ENCODE peak calls at places on chromosome 14, in eight cellular contexts. One of them, this sample, is unnamed.

GRCh38 chr14:81269100-81269978 is 48.6 kb upstream of the GTF2A1 start:
- DNase-seq in NCI-H1092: peak
- DNase-seq in mesothelial cell of epicardium: no peak
- DNase-seq in CD4-positive, alpha-beta T cell: no peak
- DNase-seq in caudate nucleus: peak
- DNase-seq in CD4-positive, alpha-beta memory T cell: peak
- DNase-seq in activated CD4-positive, alpha-beta T cell treated with anti-CD3 and anti-CD28 coated beads for 24 hours: no peak
- DNase-seq in NCI-H774: peak
- DNase-seq in this sample: peak

GRCh38 chr14:24801024-24801423 is 167.0 kb upstream of the GZMB start:
- DNase-seq in NCI-H1092: no peak
- DNase-seq in mesothelial cell of epicardium: no peak
- DNase-seq in CD4-positive, alpha-beta T cell: no peak
- DNase-seq in caudate nucleus: no peak
- DNase-seq in CD4-positive, alpha-beta memory T cell: no peak
- DNase-seq in activated CD4-positive, alpha-beta T cell treated with anti-CD3 and anti-CD28 coated beads for 24 hours: no peak
- DNase-seq in NCI-H774: no peak
- DNase-seq in this sample: no peak

GRCh38 chr14:104387000-104387384 is 192.6 kb upstream of the C14orf180 start:
- DNase-seq in NCI-H1092: peak
- DNase-seq in mesothelial cell of epicardium: no peak
- DNase-seq in CD4-positive, alpha-beta T cell: no peak
- DNase-seq in caudate nucleus: no peak
- DNase-seq in CD4-positive, alpha-beta memory T cell: no peak
- DNase-seq in activated CD4-positive, alpha-beta T cell treated with anti-CD3 and anti-CD28 coated beads for 24 hours: no peak
- DNase-seq in NCI-H774: no peak
- DNase-seq in this sample: no peak

GRCh38 chr14:99725774-99726537 is 41.9 kb downstream of the CYP46A1 start:
- DNase-seq in NCI-H1092: no peak
- DNase-seq in mesothelial cell of epicardium: no peak
- DNase-seq in CD4-positive, alpha-beta T cell: no peak
- DNase-seq in caudate nucleus: no peak
- DNase-seq in CD4-positive, alpha-beta memory T cell: no peak
- DNase-seq in activated CD4-positive, alpha-beta T cell treated with anti-CD3 and anti-CD28 coated beads for 24 hours: no peak
- DNase-seq in NCI-H774: no peak
- DNase-seq in this sample: no peak

GRCh38 chr14:52902971-52903385 is 47.9 kb downstream of the FERMT2 start:
- DNase-seq in NCI-H1092: no peak
- DNase-seq in mesothelial cell of epicardium: no peak
- DNase-seq in CD4-positive, alpha-beta T cell: no peak
- DNase-seq in caudate nucleus: no peak
- DNase-seq in CD4-positive, alpha-beta memory T cell: no peak
- DNase-seq in activated CD4-positive, alpha-beta T cell treated with anti-CD3 and anti-CD28 coated beads for 24 hours: no peak
- DNase-seq in NCI-H774: no peak
- DNase-seq in this sample: no peak

GRCh38 chr14:92982941-92983340 is 60.0 kb downstream of the CHGA start:
- DNase-seq in NCI-H1092: no peak
- DNase-seq in mesothelial cell of epicardium: no peak
- DNase-seq in CD4-positive, alpha-beta T cell: no peak
- DNase-seq in caudate nucleus: no peak
- DNase-seq in CD4-positive, alpha-beta memory T cell: no peak
- DNase-seq in activated CD4-positive, alpha-beta T cell treated with anti-CD3 and anti-CD28 coated beads for 24 hours: no peak
- DNase-seq in NCI-H774: no peak
- DNase-seq in this sample: no peak

GRCh38 chr14:31510222-31510621 is 22.4 kb upstream of the GPR33 start:
- DNase-seq in NCI-H1092: no peak
- DNase-seq in mesothelial cell of epicardium: no peak
- DNase-seq in CD4-positive, alpha-beta T cell: no peak
- DNase-seq in caudate nucleus: no peak
- DNase-seq in CD4-positive, alpha-beta memory T cell: peak
- DNase-seq in activated CD4-positive, alpha-beta T cell treated with anti-CD3 and anti-CD28 coated beads for 24 hours: no peak
- DNase-seq in NCI-H774: peak
- DNase-seq in this sample: peak

GRCh38 chr14:95348395-95349080 is 28.8 kb upstream of the CLMN start:
- DNase-seq in NCI-H1092: no peak
- DNase-seq in mesothelial cell of epicardium: no peak
- DNase-seq in CD4-positive, alpha-beta T cell: no peak
- DNase-seq in caudate nucleus: no peak
- DNase-seq in CD4-positive, alpha-beta memory T cell: no peak
- DNase-seq in activated CD4-positive, alpha-beta T cell treated with anti-CD3 and anti-CD28 coated beads for 24 hours: no peak
- DNase-seq in NCI-H774: no peak
- DNase-seq in this sample: no peak

GRCh38 chr14:52244328-52244727 is 23.2 kb upstream of the PTGDR start:
- DNase-seq in NCI-H1092: no peak
- DNase-seq in mesothelial cell of epicardium: no peak
- DNase-seq in CD4-positive, alpha-beta T cell: no peak
- DNase-seq in caudate nucleus: no peak
- DNase-seq in CD4-positive, alpha-beta memory T cell: no peak
- DNase-seq in activated CD4-positive, alpha-beta T cell treated with anti-CD3 and anti-CD28 coated beads for 24 hours: no peak
- DNase-seq in NCI-H774: no peak
- DNase-seq in this sample: no peak

GRCh38 chr14:105448706-105449111 is 25.9 kb upstream of the CRIP2 start:
- DNase-seq in NCI-H1092: no peak
- DNase-seq in mesothelial cell of epicardium: no peak
- DNase-seq in CD4-positive, alpha-beta T cell: peak
- DNase-seq in caudate nucleus: peak
- DNase-seq in CD4-positive, alpha-beta memory T cell: peak
- DNase-seq in activated CD4-positive, alpha-beta T cell treated with anti-CD3 and anti-CD28 coated beads for 24 hours: peak
- DNase-seq in NCI-H774: no peak
- DNase-seq in this sample: no peak

GRCh38 chr14:29900609-29901350 is 26.9 kb downstream of the PRKD1 start:
- DNase-seq in NCI-H1092: no peak
- DNase-seq in mesothelial cell of epicardium: no peak
- DNase-seq in CD4-positive, alpha-beta T cell: no peak
- DNase-seq in caudate nucleus: no peak
- DNase-seq in CD4-positive, alpha-beta memory T cell: no peak
- DNase-seq in activated CD4-positive, alpha-beta T cell treated with anti-CD3 and anti-CD28 coated beads for 24 hours: no peak
- DNase-seq in NCI-H774: no peak
- DNase-seq in this sample: no peak

GRCh38 chr14:33218030-33218429 is 279.4 kb downstream of the NPAS3 start:
- DNase-seq in NCI-H1092: no peak
- DNase-seq in mesothelial cell of epicardium: no peak
- DNase-seq in CD4-positive, alpha-beta T cell: no peak
- DNase-seq in caudate nucleus: no peak
- DNase-seq in CD4-positive, alpha-beta memory T cell: no peak
- DNase-seq in activated CD4-positive, alpha-beta T cell treated with anti-CD3 and anti-CD28 coated beads for 24 hours: no peak
- DNase-seq in NCI-H774: no peak
- DNase-seq in this sample: no peak

GRCh38 chr14:53807108-53807507 is 149.5 kb downstream of the BMP4 start:
- DNase-seq in NCI-H1092: no peak
- DNase-seq in mesothelial cell of epicardium: no peak
- DNase-seq in CD4-positive, alpha-beta T cell: no peak
- DNase-seq in caudate nucleus: no peak
- DNase-seq in CD4-positive, alpha-beta memory T cell: no peak
- DNase-seq in activated CD4-positive, alpha-beta T cell treated with anti-CD3 and anti-CD28 coated beads for 24 hours: no peak
- DNase-seq in NCI-H774: no peak
- DNase-seq in this sample: no peak

GRCh38 chr14:23028800-23029199 is 5.9 kb downstream of the PSMB5 start:
- DNase-seq in NCI-H1092: no peak
- DNase-seq in mesothelial cell of epicardium: no peak
- DNase-seq in CD4-positive, alpha-beta T cell: no peak
- DNase-seq in caudate nucleus: no peak
- DNase-seq in CD4-positive, alpha-beta memory T cell: peak
- DNase-seq in activated CD4-positive, alpha-beta T cell treated with anti-CD3 and anti-CD28 coated beads for 24 hours: no peak
- DNase-seq in NCI-H774: no peak
- DNase-seq in this sample: no peak

GRCh38 chr14:58878740-58879139 is 241.0 kb downstream of the DACT1 start:
- DNase-seq in NCI-H1092: no peak
- DNase-seq in mesothelial cell of epicardium: no peak
- DNase-seq in CD4-positive, alpha-beta T cell: no peak
- DNase-seq in caudate nucleus: no peak
- DNase-seq in CD4-positive, alpha-beta memory T cell: no peak
- DNase-seq in activated CD4-positive, alpha-beta T cell treated with anti-CD3 and anti-CD28 coated beads for 24 hours: no peak
- DNase-seq in NCI-H774: no peak
- DNase-seq in this sample: no peak

GRCh38 chr14:103121846-103122577 is 1.2 kb upstream of the TNFAIP2 start:
- DNase-seq in NCI-H1092: peak
- DNase-seq in mesothelial cell of epicardium: peak
- DNase-seq in CD4-positive, alpha-beta T cell: no peak
- DNase-seq in caudate nucleus: no peak
- DNase-seq in CD4-positive, alpha-beta memory T cell: no peak
- DNase-seq in activated CD4-positive, alpha-beta T cell treated with anti-CD3 and anti-CD28 coated beads for 24 hours: no peak
- DNase-seq in NCI-H774: peak
- DNase-seq in this sample: no peak

GRCh38 chr14:63524537-63525155 is 18.5 kb downstream of the PPP2R5E start:
- DNase-seq in NCI-H1092: no peak
- DNase-seq in mesothelial cell of epicardium: no peak
- DNase-seq in CD4-positive, alpha-beta T cell: no peak
- DNase-seq in caudate nucleus: no peak
- DNase-seq in CD4-positive, alpha-beta memory T cell: no peak
- DNase-seq in activated CD4-positive, alpha-beta T cell treated with anti-CD3 and anti-CD28 coated beads for 24 hours: no peak
- DNase-seq in NCI-H774: no peak
- DNase-seq in this sample: no peak

GRCh38 chr14:51609987-51610283 is 41.8 kb upstream of the FRMD6 start:
- DNase-seq in NCI-H1092: no peak
- DNase-seq in mesothelial cell of epicardium: no peak
- DNase-seq in CD4-positive, alpha-beta T cell: no peak
- DNase-seq in caudate nucleus: no peak
- DNase-seq in CD4-positive, alpha-beta memory T cell: no peak
- DNase-seq in activated CD4-positive, alpha-beta T cell treated with anti-CD3 and anti-CD28 coated beads for 24 hours: no peak
- DNase-seq in NCI-H774: no peak
- DNase-seq in this sample: no peak